ENCODE peak calls at places on chromosomes 16 and 17, in ten cellular contexts. One of them, this sample, is unnamed.

GRCh38 chr17:77117415-77117814 is 23.4 kb upstream of the SEC14L1 start:
- DNase-seq in ovary: no peak
- DNase-seq in AG10803: peak; percentile 55
- DNase-seq in H9: no peak
- DNase-seq in HFF-Myc: no peak
- DNase-seq in activated CD8-positive, alpha-beta T cell treated with anti-CD3 and anti-CD28 coated beads for 36 hours: no peak
- DNase-seq in ascending aorta: no peak
- DNase-seq in RWPE2: no peak
- DNase-seq in GM20000: no peak
- DNase-seq in retinal pigment epithelial cell: no peak
- DNase-seq in this sample: no peak

GRCh38 chr16:8622315-8622656 is 788 bp downstream of the METTL22 start:
- DNase-seq in H9: no peak
- DNase-seq in activated CD8-positive, alpha-beta T cell treated with anti-CD3 and anti-CD28 coated beads for 36 hours: peak; percentile 6
- DNase-seq in retinal pigment epithelial cell: no peak
- DNase-seq in RWPE2: no peak
- DNase-seq in ovary: no peak
- DNase-seq in GM20000: peak; percentile 47
- DNase-seq in HFF-Myc: no peak
- DNase-seq in AG10803: no peak
- DNase-seq in ascending aorta: no peak
- DNase-seq in this sample: no peak

GRCh38 chr17:57600092-57600491 is 145.0 kb downstream of the CCDC182 start:
- DNase-seq in H9: no peak
- DNase-seq in RWPE2: no peak
- DNase-seq in ascending aorta: no peak
- DNase-seq in AG10803: peak; percentile 40
- DNase-seq in retinal pigment epithelial cell: no peak
- DNase-seq in activated CD8-positive, alpha-beta T cell treated with anti-CD3 and anti-CD28 coated beads for 36 hours: peak; percentile 79
- DNase-seq in ovary: no peak
- DNase-seq in GM20000: no peak
- DNase-seq in HFF-Myc: no peak
- DNase-seq in this sample: no peak

GRCh38 chr16:63466-63865 is 9.0 kb downstream of the RHBDF1 start:
- DNase-seq in retinal pigment epithelial cell: no peak
- DNase-seq in AG10803: no peak
- DNase-seq in ascending aorta: no peak
- DNase-seq in RWPE2: no peak
- DNase-seq in HFF-Myc: no peak
- DNase-seq in activated CD8-positive, alpha-beta T cell treated with anti-CD3 and anti-CD28 coated beads for 36 hours: no peak
- DNase-seq in H9: no peak
- DNase-seq in ovary: no peak
- DNase-seq in GM20000: no peak
- DNase-seq in this sample: no peak

GRCh38 chr16:5036228-5037156 is 2.8 kb upstream of the NAGPA start:
- DNase-seq in RWPE2: no peak
- DNase-seq in ascending aorta: no peak
- DNase-seq in activated CD8-positive, alpha-beta T cell treated with anti-CD3 and anti-CD28 coated beads for 36 hours: no peak
- DNase-seq in H9: peak; percentile 81
- DNase-seq in AG10803: no peak
- DNase-seq in GM20000: no peak
- DNase-seq in ovary: no peak
- DNase-seq in retinal pigment epithelial cell: no peak
- DNase-seq in HFF-Myc: no peak
- DNase-seq in this sample: no peak

GRCh38 chr17:72139213-72139612 is 18.4 kb downstream of the SOX9 start:
- DNase-seq in GM20000: no peak
- DNase-seq in activated CD8-positive, alpha-beta T cell treated with anti-CD3 and anti-CD28 coated beads for 36 hours: no peak
- DNase-seq in RWPE2: no peak
- DNase-seq in ovary: no peak
- DNase-seq in HFF-Myc: no peak
- DNase-seq in AG10803: no peak
- DNase-seq in ascending aorta: no peak
- DNase-seq in H9: no peak
- DNase-seq in retinal pigment epithelial cell: no peak
- DNase-seq in this sample: no peak

GRCh38 chr16:88798772-88799455 is 4.7 kb upstream of the CDT1 start:
- DNase-seq in ascending aorta: no peak
- DNase-seq in HFF-Myc: no peak
- DNase-seq in RWPE2: no peak
- DNase-seq in H9: peak; percentile 23
- DNase-seq in ovary: no peak
- DNase-seq in activated CD8-positive, alpha-beta T cell treated with anti-CD3 and anti-CD28 coated beads for 36 hours: no peak
- DNase-seq in GM20000: no peak
- DNase-seq in retinal pigment epithelial cell: no peak
- DNase-seq in AG10803: no peak
- DNase-seq in this sample: no peak

GRCh38 chr17:42179911-42180410 is 981 bp downstream of the KCNH4 start:
- DNase-seq in RWPE2: no peak
- DNase-seq in activated CD8-positive, alpha-beta T cell treated with anti-CD3 and anti-CD28 coated beads for 36 hours: peak; percentile 51
- DNase-seq in ovary: peak; percentile 60
- DNase-seq in retinal pigment epithelial cell: no peak
- DNase-seq in H9: peak; percentile 88
- DNase-seq in ascending aorta: no peak
- DNase-seq in AG10803: peak; percentile 21
- DNase-seq in HFF-Myc: no peak
- DNase-seq in GM20000: peak; percentile 60
- DNase-seq in this sample: peak; percentile 34

DNA sequence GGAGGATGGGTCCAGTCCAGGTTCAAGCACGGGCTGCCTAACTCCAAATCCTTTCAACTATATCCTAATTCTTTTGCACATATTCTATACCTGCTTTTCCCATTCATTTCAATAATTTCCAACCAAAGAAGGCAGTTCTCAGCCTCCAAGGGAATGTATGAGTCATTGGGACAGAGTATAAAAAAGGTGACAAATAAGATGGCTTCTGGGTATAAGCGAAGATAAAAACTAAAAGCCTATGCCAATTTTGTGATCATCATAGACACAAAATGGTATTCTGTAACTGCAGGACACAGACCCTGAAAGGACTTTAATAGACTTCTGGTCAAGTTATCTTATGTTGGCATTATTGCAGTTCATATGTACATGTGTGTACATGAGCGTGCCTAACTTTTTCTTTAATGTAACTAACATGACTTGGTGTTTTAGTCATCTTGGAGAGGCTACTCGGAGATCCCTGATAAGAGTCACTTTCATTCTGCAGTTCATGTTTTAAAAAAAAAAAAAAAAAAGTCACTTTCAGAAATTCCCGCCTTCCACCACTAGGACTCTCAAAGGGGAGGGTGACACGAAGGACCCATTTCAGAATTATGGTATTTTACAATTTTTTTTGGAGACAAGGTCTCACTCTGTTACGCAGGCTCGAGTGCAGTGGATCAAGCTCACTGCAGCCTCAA is 17.3 kb downstream of the COG1 start:
- DNase-seq in RWPE2: no peak
- DNase-seq in retinal pigment epithelial cell: no peak
- DNase-seq in H9: no peak
- DNase-seq in HFF-Myc: no peak
- DNase-seq in GM20000: no peak
- DNase-seq in ovary: no peak
- DNase-seq in activated CD8-positive, alpha-beta T cell treated with anti-CD3 and anti-CD28 coated beads for 36 hours: no peak
- DNase-seq in ascending aorta: no peak
- DNase-seq in AG10803: no peak
- DNase-seq in this sample: no peak
- TF ChIP-seq CTCF in RWPE2: peak; percentile 26
- TF ChIP-seq CTCF in retinal pigment epithelial cell: peak; percentile 48
- TF ChIP-seq CTCF in H9: peak; percentile 59
- TF ChIP-seq CTCF in HFF-Myc: peak; percentile 24
- TF ChIP-seq CTCF in GM20000: no peak
- TF ChIP-seq CTCF in ovary: no peak
- TF ChIP-seq CTCF in activated CD8-positive, alpha-beta T cell treated with anti-CD3 and anti-CD28 coated beads for 36 hours: no peak
- TF ChIP-seq CTCF in ascending aorta: no peak
- TF ChIP-seq CTCF in AG10803: peak; percentile 44
- TF ChIP-seq CTCF in this sample: no peak

GRCh38 chr17:79024901-79025737 is 1.1 kb downstream of the C1QTNF1 start:
- DNase-seq in HFF-Myc: no peak
- DNase-seq in ovary: peak; percentile 46
- DNase-seq in H9: no peak
- DNase-seq in GM20000: no peak
- DNase-seq in ascending aorta: no peak
- DNase-seq in AG10803: no peak
- DNase-seq in activated CD8-positive, alpha-beta T cell treated with anti-CD3 and anti-CD28 coated beads for 36 hours: no peak
- DNase-seq in retinal pigment epithelial cell: no peak
- DNase-seq in RWPE2: peak; percentile 65
- DNase-seq in this sample: peak; percentile 51

GRCh38 chr17:79022507-79022991 is 1.4 kb upstream of the C1QTNF1 start:
- DNase-seq in GM20000: no peak
- DNase-seq in AG10803: no peak
- DNase-seq in ascending aorta: no peak
- DNase-seq in ovary: peak; percentile 47
- DNase-seq in H9: no peak
- DNase-seq in HFF-Myc: no peak
- DNase-seq in RWPE2: peak; percentile 26
- DNase-seq in activated CD8-positive, alpha-beta T cell treated with anti-CD3 and anti-CD28 coated beads for 36 hours: no peak
- DNase-seq in retinal pigment epithelial cell: no peak
- DNase-seq in this sample: no peak

GRCh38 chr17:79026345-79027273 is 2.6 kb downstream of the C1QTNF1 start:
- DNase-seq in ovary: peak; percentile 71
- DNase-seq in retinal pigment epithelial cell: no peak
- DNase-seq in activated CD8-positive, alpha-beta T cell treated with anti-CD3 and anti-CD28 coated beads for 36 hours: no peak
- DNase-seq in RWPE2: peak; percentile 52
- DNase-seq in AG10803: peak; percentile 78
- DNase-seq in GM20000: no peak
- DNase-seq in H9: no peak
- DNase-seq in ascending aorta: no peak
- DNase-seq in HFF-Myc: peak; percentile 72
- DNase-seq in this sample: peak; percentile 56

GRCh38 chr17:79023180-79023705 is 726 bp upstream of the C1QTNF1 start:
- DNase-seq in ascending aorta: no peak
- DNase-seq in GM20000: no peak
- DNase-seq in retinal pigment epithelial cell: no peak
- DNase-seq in H9: no peak
- DNase-seq in RWPE2: peak; percentile 33
- DNase-seq in AG10803: no peak
- DNase-seq in activated CD8-positive, alpha-beta T cell treated with anti-CD3 and anti-CD28 coated beads for 36 hours: no peak
- DNase-seq in HFF-Myc: no peak
- DNase-seq in ovary: peak; percentile 26
- DNase-seq in this sample: peak; percentile 3

DNA sequence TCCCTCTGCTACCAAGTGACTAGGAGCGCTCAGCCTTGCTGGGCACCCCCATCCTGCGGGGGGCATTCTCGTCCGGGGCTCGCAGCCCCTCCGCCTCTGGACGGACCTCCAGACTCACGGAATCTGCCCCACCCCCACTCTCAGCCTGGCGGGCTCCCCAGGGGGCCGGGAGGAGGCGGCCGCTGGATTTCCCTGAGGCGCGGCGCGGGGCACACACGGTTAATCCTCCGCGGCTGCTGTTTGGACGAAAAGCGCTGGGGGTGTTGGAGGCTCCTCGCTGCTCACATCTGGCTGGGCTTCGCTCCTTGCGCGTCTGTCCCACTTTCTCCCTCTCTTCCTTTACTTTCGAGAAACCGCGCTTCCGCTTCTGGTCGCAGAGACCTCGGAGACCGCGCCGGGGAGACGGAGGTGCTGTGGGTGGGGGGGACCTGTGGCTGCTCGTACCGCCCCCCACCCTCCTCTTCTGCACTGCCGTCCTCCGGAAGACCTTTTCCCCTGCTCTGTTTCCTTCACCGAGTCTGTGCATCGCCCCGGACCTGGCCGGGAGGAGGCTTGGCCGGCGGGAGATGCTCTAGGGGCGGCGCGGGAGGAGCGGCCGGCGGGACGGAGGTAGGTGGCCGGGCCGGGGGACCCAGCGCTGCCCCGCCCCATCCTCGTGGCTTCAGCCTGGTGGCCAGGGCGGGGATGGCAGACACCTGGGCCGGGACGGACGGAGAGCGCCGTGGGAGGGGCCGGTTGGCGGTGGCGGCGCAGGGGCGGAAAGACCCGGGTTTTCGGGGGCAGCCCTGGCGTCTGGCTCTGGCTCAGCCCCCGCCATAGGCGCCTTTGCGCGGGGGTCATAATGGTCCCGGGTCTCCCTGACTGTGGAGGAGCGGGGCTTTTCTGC is at the start of gene C1QTNF1:
- DNase-seq in retinal pigment epithelial cell: no peak
- DNase-seq in HFF-Myc: no peak
- DNase-seq in GM20000: peak; percentile 70
- DNase-seq in ascending aorta: no peak
- DNase-seq in H9: peak; percentile 73
- DNase-seq in RWPE2: peak; percentile 65
- DNase-seq in ovary: peak; percentile 74
- DNase-seq in AG10803: no peak
- DNase-seq in activated CD8-positive, alpha-beta T cell treated with anti-CD3 and anti-CD28 coated beads for 36 hours: peak; percentile 56
- DNase-seq in this sample: peak; percentile 70
- TF ChIP-seq CTCF in retinal pigment epithelial cell: peak; percentile 14
- TF ChIP-seq CTCF in HFF-Myc: peak; percentile 2
- TF ChIP-seq CTCF in GM20000: no peak
- TF ChIP-seq CTCF in ascending aorta: peak; percentile 66
- TF ChIP-seq CTCF in H9: peak; percentile 63
- TF ChIP-seq CTCF in RWPE2: peak; percentile 14
- TF ChIP-seq CTCF in ovary: no peak
- TF ChIP-seq CTCF in AG10803: no peak
- TF ChIP-seq CTCF in activated CD8-positive, alpha-beta T cell treated with anti-CD3 and anti-CD28 coated beads for 36 hours: peak; percentile 62
- TF ChIP-seq CTCF in this sample: peak; percentile 87

GRCh38 chr16:49463529-49463928 is 89.9 kb downstream of the C16orf78 start:
- DNase-seq in ascending aorta: no peak
- DNase-seq in GM20000: peak; percentile 85
- DNase-seq in RWPE2: no peak
- DNase-seq in retinal pigment epithelial cell: no peak
- DNase-seq in HFF-Myc: no peak
- DNase-seq in H9: peak; percentile 26
- DNase-seq in AG10803: no peak
- DNase-seq in ovary: peak; percentile 4
- DNase-seq in activated CD8-positive, alpha-beta T cell treated with anti-CD3 and anti-CD28 coated beads for 36 hours: peak; percentile 90
- DNase-seq in this sample: peak; percentile 72

GRCh38 chr16:49464093-49464492 is 90.5 kb downstream of the C16orf78 start:
- DNase-seq in H9: no peak
- DNase-seq in ascending aorta: no peak
- DNase-seq in AG10803: no peak
- DNase-seq in retinal pigment epithelial cell: no peak
- DNase-seq in HFF-Myc: no peak
- DNase-seq in GM20000: no peak
- DNase-seq in ovary: no peak
- DNase-seq in RWPE2: no peak
- DNase-seq in activated CD8-positive, alpha-beta T cell treated with anti-CD3 and anti-CD28 coated beads for 36 hours: no peak
- DNase-seq in this sample: no peak

GRCh38 chr16:49465661-49466528 is 92.3 kb downstream of the C16orf78 start:
- DNase-seq in GM20000: no peak
- DNase-seq in retinal pigment epithelial cell: no peak
- DNase-seq in ovary: peak; percentile 7
- DNase-seq in H9: peak; percentile 14
- DNase-seq in RWPE2: no peak
- DNase-seq in activated CD8-positive, alpha-beta T cell treated with anti-CD3 and anti-CD28 coated beads for 36 hours: no peak
- DNase-seq in HFF-Myc: no peak
- DNase-seq in AG10803: no peak
- DNase-seq in ascending aorta: no peak
- DNase-seq in this sample: no peak

GRCh38 chr16:49466529-49466831 is 92.9 kb downstream of the C16orf78 start:
- DNase-seq in activated CD8-positive, alpha-beta T cell treated with anti-CD3 and anti-CD28 coated beads for 36 hours: no peak
- DNase-seq in ovary: no peak
- DNase-seq in RWPE2: no peak
- DNase-seq in GM20000: no peak
- DNase-seq in H9: peak; percentile 4
- DNase-seq in ascending aorta: no peak
- DNase-seq in retinal pigment epithelial cell: no peak
- DNase-seq in AG10803: no peak
- DNase-seq in HFF-Myc: no peak
- DNase-seq in this sample: no peak

GRCh38 chr16:49464877-49465504 is 91.4 kb downstream of the C16orf78 start:
- DNase-seq in H9: peak; percentile 73
- DNase-seq in ascending aorta: no peak
- DNase-seq in HFF-Myc: no peak
- DNase-seq in activated CD8-positive, alpha-beta T cell treated with anti-CD3 and anti-CD28 coated beads for 36 hours: peak; percentile 26
- DNase-seq in retinal pigment epithelial cell: no peak
- DNase-seq in AG10803: no peak
- DNase-seq in ovary: peak; percentile 22
- DNase-seq in GM20000: peak; percentile 49
- DNase-seq in RWPE2: no peak
- DNase-seq in this sample: no peak
- TF ChIP-seq CTCF in H9: peak; percentile 99
- TF ChIP-seq CTCF in ascending aorta: no peak
- TF ChIP-seq CTCF in HFF-Myc: peak; percentile 56
- TF ChIP-seq CTCF in activated CD8-positive, alpha-beta T cell treated with anti-CD3 and anti-CD28 coated beads for 36 hours: peak; percentile 65
- TF ChIP-seq CTCF in retinal pigment epithelial cell: peak; percentile 17
- TF ChIP-seq CTCF in AG10803: no peak
- TF ChIP-seq CTCF in ovary: peak; percentile 51
- TF ChIP-seq CTCF in GM20000: peak; percentile 33
- TF ChIP-seq CTCF in RWPE2: no peak
- TF ChIP-seq CTCF in this sample: peak; percentile 26

GRCh38 chr17:82432017-82432416 is 13.6 kb upstream of the OGFOD3 start:
- DNase-seq in GM20000: no peak
- DNase-seq in ascending aorta: no peak
- DNase-seq in H9: no peak
- DNase-seq in activated CD8-positive, alpha-beta T cell treated with anti-CD3 and anti-CD28 coated beads for 36 hours: no peak
- DNase-seq in AG10803: no peak
- DNase-seq in HFF-Myc: no peak
- DNase-seq in retinal pigment epithelial cell: no peak
- DNase-seq in RWPE2: no peak
- DNase-seq in ovary: no peak
- DNase-seq in this sample: no peak
- TF ChIP-seq CTCF in GM20000: no peak
- TF ChIP-seq CTCF in ascending aorta: no peak
- TF ChIP-seq CTCF in H9: no peak
- TF ChIP-seq CTCF in activated CD8-positive, alpha-beta T cell treated with anti-CD3 and anti-CD28 coated beads for 36 hours: no peak
- TF ChIP-seq CTCF in AG10803: no peak
- TF ChIP-seq CTCF in HFF-Myc: no peak
- TF ChIP-seq CTCF in retinal pigment epithelial cell: no peak
- TF ChIP-seq CTCF in RWPE2: no peak
- TF ChIP-seq CTCF in ovary: no peak
- TF ChIP-seq CTCF in this sample: no peak